ENCODE peak calls at places on chromosome 17, in four cellular contexts. E is mammary epithelial cell, O is fibroblast of pulmonary artery, F is A549. M is an unnamed sample.

GRCh38 chr17:59074494-59074893 is 32.2 kb downstream of the TRIM37 start:
- DNase-seq in E (peak), O (peak), F (no peak), M (peak)

GRCh38 chr17:2718150-2718938 is 6.8 kb upstream of the CLUH start:
- DNase-seq in E (no peak), O (no peak), F (no peak), M (no peak)

GRCh38 chr17:28997811-28998210 is 8.0 kb downstream of the SEZ6 start:
- DNase-seq in E (no peak), O (no peak), F (no peak), M (no peak)

GRCh38 chr17:48746916-48747444 is 18.4 kb upstream of the HOXB13 start:
- DNase-seq in E (no peak), O (no peak), F (no peak), M (no peak)

GRCh38 chr17:47204722-47205418 is 4.3 kb upstream of the MYL4 start:
- DNase-seq in E (peak), O (no peak), F (no peak), M (no peak)

GRCh38 chr17:74176546-74177001 is 26.9 kb upstream of the RPL38 start:
- DNase-seq in E (peak), O (peak), F (peak), M (peak)

GRCh38 chr17:32342603-32343325 is 791 bp upstream of the C17orf75 start:
- DNase-seq in E (no peak), O (no peak), F (no peak), M (no peak)

GRCh38 chr17:80103061-80103481 is 1.7 kb downstream of the GAA start:
- DNase-seq in E (peak), O (no peak), F (no peak), M (no peak)

GRCh38 chr17:77555741-77556291 is 402.7 kb upstream of the TNRC6C start:
- DNase-seq in E (peak), O (peak), F (no peak), M (peak)

GRCh38 chr17:68288804-68289203 is 2.1 kb downstream of the SLC16A6 start:
- DNase-seq in E (no peak), O (no peak), F (no peak), M (no peak)

GRCh38 chr17:4708436-4708835 is 2.0 kb upstream of the ARRB2 start:
- DNase-seq in E (no peak), O (no peak), F (no peak), M (no peak)

GRCh38 chr17:9924735-9925191 is 19.7 kb upstream of the RCVRN start:
- DNase-seq in E (peak), O (peak), F (peak), M (peak)

GRCh38 chr17:17603178-17603894 is 11.8 kb upstream of the PEMT start:
- DNase-seq in E (no peak), O (no peak), F (no peak), M (no peak)

GRCh38 chr17:73610331-73610911 is 33.8 kb downstream of the SDK2 start:
- DNase-seq in E (no peak), O (no peak), F (no peak), M (no peak)

GRCh38 chr17:27285501-27285900 is 8.4 kb upstream of the WSB1 start:
- DNase-seq in E (no peak), O (no peak), F (no peak), M (no peak)

GRCh38 chr17:27808629-27809028 is 8.3 kb upstream of the NOS2 start:
- DNase-seq in E (no peak), O (no peak), F (no peak), M (no peak)

GRCh38 chr17:78120971-78121800 is 7.4 kb downstream of the TMC6 start:
- DNase-seq in E (no peak), O (no peak), F (no peak), M (no peak)

GRCh38 chr17:45098869-45099616 is 33.3 kb downstream of the PLCD3 start:
- DNase-seq in E (peak), O (peak), F (peak), M (peak)

GRCh38 chr17:76935331-76935730 is 67.1 kb downstream of the MGAT5B start:
- DNase-seq in E (peak), O (peak), F (no peak), M (peak)

GRCh38 chr17:9575381-9576072 is at the start of gene STX8:
- DNase-seq in E (peak), O (peak), F (peak), M (peak)

GRCh38 chr17:37574427-37574826 is 34.8 kb downstream of the SYNRG start:
- DNase-seq in E (no peak), O (no peak), F (no peak), M (no peak)

GRCh38 chr17:10170233-10170632 is 28.2 kb downstream of the GAS7 start:
- DNase-seq in E (no peak), O (no peak), F (no peak), M (no peak)

GRCh38 chr17:50882851-50883250 is 16.7 kb upstream of the TOB1 start:
- DNase-seq in E (peak), O (peak), F (peak), M (peak)

GRCh38 chr17:64460955-64461354 is 12.0 kb downstream of the MILR1 start:
- DNase-seq in E (no peak), O (peak), F (no peak), M (no peak)

GRCh38 chr17:64458756-64459155 is 9.8 kb downstream of the MILR1 start:
- DNase-seq in E (no peak), O (no peak), F (no peak), M (no peak)

GRCh38 chr17:64459284-64459747 is 10.4 kb downstream of the MILR1 start:
- DNase-seq in E (peak), O (peak), F (no peak), M (peak)

GRCh38 chr17:64457156-64457555 is 8.2 kb downstream of the MILR1 start:
- DNase-seq in E (no peak), O (peak), F (no peak), M (peak)

DNA sequence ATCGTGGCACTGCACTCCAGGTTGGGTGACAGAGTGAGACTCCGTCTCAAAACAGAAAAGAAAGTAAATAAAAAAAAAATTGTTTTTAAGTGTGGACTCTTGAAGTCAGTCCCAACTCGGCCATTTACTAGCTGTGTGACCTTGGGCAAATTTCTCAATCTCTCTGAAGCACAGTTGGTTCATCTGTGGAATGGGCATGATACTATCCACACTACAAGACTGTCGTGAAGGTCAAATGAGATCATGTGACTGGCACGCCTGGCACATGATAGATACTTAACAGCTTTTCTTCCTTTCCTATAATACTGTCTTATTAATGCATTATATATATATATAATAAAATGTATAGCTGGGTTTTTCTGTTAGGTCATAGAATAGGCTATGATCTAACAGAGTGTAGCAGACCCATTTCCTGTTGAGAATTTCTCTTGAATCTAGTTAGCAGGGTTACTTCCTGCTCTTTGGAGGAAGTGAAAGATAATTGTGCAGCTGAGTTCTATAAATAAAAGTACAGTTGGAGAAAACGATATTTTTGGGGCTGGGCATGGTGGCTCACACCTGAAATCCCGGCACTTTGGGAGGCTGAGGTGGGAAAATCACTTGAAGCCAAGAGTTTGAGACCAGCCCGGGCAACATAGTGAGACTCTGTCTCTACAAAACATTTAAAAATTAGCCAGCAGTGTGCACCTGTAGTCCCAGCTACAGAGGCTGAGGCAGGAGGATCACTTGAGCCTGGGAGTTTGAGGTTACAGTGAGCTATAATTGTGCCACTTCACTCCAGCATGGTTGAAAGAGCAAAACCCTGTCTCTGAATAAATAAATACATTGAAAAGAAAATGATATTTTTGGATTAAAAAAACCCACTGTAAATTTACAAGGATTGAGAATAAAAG is 7.3 kb downstream of the MILR1 start:
- DNase-seq in E (no peak), O (no peak), F (no peak), M (no peak)
- H3K4me3 ChIP-seq in E (no peak), O (no peak), F (no peak), M (no peak)

GRCh38 chr17:7279453-7279852 is 2.1 kb upstream of the SLC2A4 start:
- DNase-seq in E (no peak), O (no peak), F (no peak), M (no peak)

GRCh38 chr17:7281953-7282751 is 634 bp downstream of the SLC2A4 start:
- DNase-seq in E (no peak), O (no peak), F (no peak), M (no peak)

GRCh38 chr17:7281074-7281952 is at the start of gene SLC2A4:
- DNase-seq in E (peak), O (peak), F (peak), M (peak)

GRCh38 chr17:7282752-7283321 is 1.3 kb downstream of the SLC2A4 start:
- DNase-seq in E (no peak), O (no peak), F (no peak), M (no peak)

DNA sequence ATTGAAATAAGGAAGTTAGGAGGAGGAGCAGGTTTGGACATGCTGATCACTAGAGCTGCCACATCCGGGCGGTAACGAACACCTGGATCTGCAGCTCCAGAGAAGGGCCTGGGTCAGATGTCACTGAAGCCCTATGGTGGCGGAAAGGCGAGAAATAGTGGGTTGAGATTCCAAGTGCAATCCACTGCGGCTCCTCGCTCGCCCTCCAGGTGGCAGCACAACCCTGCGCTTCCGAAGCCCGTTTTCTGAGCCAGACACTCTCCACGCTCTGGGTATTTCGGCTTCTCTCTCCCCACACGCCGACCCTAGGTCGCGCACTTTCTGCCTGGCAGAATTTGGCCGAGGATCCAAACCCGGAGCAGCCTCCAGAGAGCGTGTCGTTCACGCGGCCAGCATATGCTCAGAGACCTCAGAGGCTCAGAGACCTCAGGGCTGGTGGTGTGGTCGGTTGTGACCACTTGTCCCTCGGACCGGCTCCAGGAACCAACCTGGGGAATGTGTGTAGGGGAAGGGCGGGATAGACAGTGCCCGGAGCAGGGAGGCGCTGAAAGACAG is 922 bp upstream of the SLC2A4 start:
- DNase-seq in E (peak), O (peak), F (peak), M (peak)
- TF ChIP-seq CTCF in E (peak), O (peak), F (peak), M (peak)

GRCh38 chr17:20991276-20992037 is 51.4 kb downstream of the USP22 start:
- DNase-seq in E (no peak), O (no peak), F (no peak), M (no peak)

GRCh38 chr17:20994779-20995149 is 48.0 kb downstream of the USP22 start:
- DNase-seq in E (no peak), O (no peak), F (no peak), M (no peak)

GRCh38 chr17:20993863-20994778 is 48.7 kb downstream of the USP22 start:
- DNase-seq in E (no peak), O (no peak), F (no peak), M (no peak)

GRCh38 chr17:20992416-20992815 is 50.4 kb downstream of the USP22 start:
- DNase-seq in E (no peak), O (no peak), F (no peak), M (no peak)

GRCh38 chr17:20992987-20993862 is 49.6 kb downstream of the USP22 start:
- DNase-seq in E (peak), O (peak), F (peak), M (peak)
- H3K4me3 ChIP-seq in E (no peak), O (no peak), F (no peak), M (no peak)

GRCh38 chr17:71237903-71238538 is 882.8 kb upstream of the SOX9 start:
- DNase-seq in E (peak), O (peak), F (peak), M (peak)
- TF ChIP-seq CTCF in E (peak), O (peak), F (peak), M (peak)

M was measured in astrocyte of the spinal cord.